ENCODE peak calls at places on chromosome 16, in nine cellular contexts. T, B, L, K, C, H, I, F and Q are unnamed samples.

GRCh38 chr16:87956771-87957279 is 5.6 kb downstream of the BANP start:
- DNase-seq in T (no peak), B (no peak), L (no peak), K (no peak), C (no peak), H (no peak), I (no peak), F (peak; percentile 85), Q (no peak)

GRCh38 chr16:10314811-10315210 is 71.0 kb upstream of the ATF7IP2 start:
- DNase-seq in T (no peak), B (no peak), L (no peak), K (no peak), C (no peak), H (no peak), I (no peak), F (no peak), Q (no peak)

GRCh38 chr16:28217326-28217725 is 5.6 kb upstream of the XPO6 start:
- DNase-seq in T (no peak), B (no peak), L (no peak), K (no peak), C (no peak), H (no peak), I (no peak), F (no peak), Q (no peak)

GRCh38 chr16:13390986-13391305 is 489.5 kb downstream of the SHISA9 start:
- DNase-seq in T (no peak), B (no peak), L (no peak), K (no peak), C (no peak), H (no peak), I (no peak), F (no peak), Q (no peak)

GRCh38 chr16:85316321-85316919 is 204.1 kb upstream of the CIBAR2 start:
- DNase-seq in T (peak; percentile 84), B (peak; percentile 76), L (peak; percentile 44), K (peak; percentile 83), C (peak; percentile 75), H (no peak), I (peak; percentile 83), F (peak; percentile 51), Q (peak; percentile 86)

GRCh38 chr16:8675183-8676159 is 1.1 kb downstream of the ABAT start:
- DNase-seq in T (peak; percentile 53), B (no peak), L (peak; percentile 54), K (no peak), C (no peak), H (no peak), I (no peak), F (no peak), Q (no peak)

GRCh38 chr16:22291020-22291419 is 6.2 kb upstream of the POLR3E start:
- DNase-seq in T (no peak), B (no peak), L (no peak), K (no peak), C (no peak), H (no peak), I (no peak), F (no peak), Q (no peak)

GRCh38 chr16:71767060-71767900 is 41.4 kb downstream of the AP1G1 start:
- DNase-seq in T (no peak), B (no peak), L (no peak), K (no peak), C (no peak), H (no peak), I (no peak), F (no peak), Q (no peak)

GRCh38 chr16:11151156-11151904 is 104.7 kb downstream of the SOCS1 start:
- DNase-seq in T (no peak), B (no peak), L (no peak), K (no peak), C (no peak), H (no peak), I (no peak), F (no peak), Q (no peak)

GRCh38 chr16:9469512-9469911 is 378.1 kb downstream of the HAPSTR1 start:
- DNase-seq in T (no peak), B (no peak), L (no peak), K (no peak), C (no peak), H (no peak), I (no peak), F (no peak), Q (no peak)

GRCh38 chr16:53740476-53740875 is 36.5 kb downstream of the FTO start:
- DNase-seq in T (no peak), B (no peak), L (no peak), K (no peak), C (no peak), H (no peak), I (no peak), F (no peak), Q (no peak)

GRCh38 chr16:50862818-50863672 is 121.2 kb downstream of the CYLD start:
- DNase-seq in T (no peak), B (no peak), L (no peak), K (no peak), C (no peak), H (no peak), I (no peak), F (no peak), Q (no peak)

GRCh38 chr16:83037884-83038283 is 411.1 kb downstream of the CDH13 start:
- DNase-seq in T (no peak), B (no peak), L (no peak), K (no peak), C (no peak), H (no peak), I (no peak), F (no peak), Q (no peak)

GRCh38 chr16:84520778-84521770 is 16.6 kb upstream of the MEAK7 start:
- DNase-seq in T (no peak), B (no peak), L (no peak), K (no peak), C (no peak), H (no peak), I (no peak), F (no peak), Q (no peak)

DNA sequence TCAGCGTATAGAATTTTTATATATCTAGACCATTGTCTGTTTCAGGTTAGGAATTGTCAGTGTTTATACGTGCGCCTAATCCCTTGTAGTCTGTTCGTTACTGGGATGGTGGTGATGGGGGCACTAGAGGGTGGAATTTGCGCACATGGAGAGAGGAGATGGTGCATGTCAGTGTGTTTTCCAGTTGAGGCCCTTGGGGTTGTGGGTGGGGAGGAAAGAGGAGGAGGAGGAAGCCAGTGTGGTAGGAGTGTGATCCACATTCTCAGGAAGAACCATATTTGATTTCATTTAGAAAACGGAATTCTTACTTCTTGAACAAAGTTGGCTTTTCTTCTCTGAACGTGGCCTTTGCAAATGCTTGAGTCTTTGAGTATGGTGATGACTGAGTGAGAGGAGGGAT is 98.8 kb downstream of the PRKCB start:
- DNase-seq in T (no peak), B (no peak), L (no peak), K (no peak), C (no peak), H (no peak), I (no peak), F (no peak), Q (no peak)
- TF ChIP-seq CTCF in T (no peak), B (no peak), L (no peak), K (no peak), C (no peak), H (no peak), I (no peak), F (no peak), Q (no peak)

GRCh38 chr16:86752582-86753175 is 174.3 kb downstream of the FOXL1 start:
- DNase-seq in T (no peak), B (no peak), L (no peak), K (peak; percentile 14), C (no peak), H (no peak), I (no peak), F (peak; percentile 43), Q (no peak)

GRCh38 chr16:86753399-86753798 is 175.1 kb downstream of the FOXL1 start:
- DNase-seq in T (no peak), B (no peak), L (no peak), K (no peak), C (no peak), H (no peak), I (no peak), F (no peak), Q (no peak)

GRCh38 chr16:86751081-86752030 is 173.0 kb downstream of the FOXL1 start:
- DNase-seq in T (no peak), B (no peak), L (no peak), K (no peak), C (no peak), H (no peak), I (no peak), F (peak; percentile 87), Q (no peak)

GRCh38 chr16:86747761-86748160 is 169.4 kb downstream of the FOXL1 start:
- DNase-seq in T (no peak), B (no peak), L (no peak), K (peak; percentile 13), C (no peak), H (no peak), I (no peak), F (no peak), Q (no peak)

GRCh38 chr16:86748643-86749042 is 170.3 kb downstream of the FOXL1 start:
- DNase-seq in T (no peak), B (no peak), L (no peak), K (no peak), C (no peak), H (no peak), I (no peak), F (no peak), Q (no peak)
- H3K4me1 ChIP-seq in T (no peaks in the 10 kb centered on the region), B (no peaks in the 10 kb centered on the region), L (no peaks in the 10 kb centered on the region), K (no peaks in the 10 kb centered on the region), C (no peaks in the 10 kb centered on the region), H (no peaks in the 10 kb centered on the region), I (peaks cover 9% of the 10 kb centered on the region), F (peaks cover 12% of the 10 kb centered on the region), Q (no peaks in the 10 kb centered on the region)

DNA sequence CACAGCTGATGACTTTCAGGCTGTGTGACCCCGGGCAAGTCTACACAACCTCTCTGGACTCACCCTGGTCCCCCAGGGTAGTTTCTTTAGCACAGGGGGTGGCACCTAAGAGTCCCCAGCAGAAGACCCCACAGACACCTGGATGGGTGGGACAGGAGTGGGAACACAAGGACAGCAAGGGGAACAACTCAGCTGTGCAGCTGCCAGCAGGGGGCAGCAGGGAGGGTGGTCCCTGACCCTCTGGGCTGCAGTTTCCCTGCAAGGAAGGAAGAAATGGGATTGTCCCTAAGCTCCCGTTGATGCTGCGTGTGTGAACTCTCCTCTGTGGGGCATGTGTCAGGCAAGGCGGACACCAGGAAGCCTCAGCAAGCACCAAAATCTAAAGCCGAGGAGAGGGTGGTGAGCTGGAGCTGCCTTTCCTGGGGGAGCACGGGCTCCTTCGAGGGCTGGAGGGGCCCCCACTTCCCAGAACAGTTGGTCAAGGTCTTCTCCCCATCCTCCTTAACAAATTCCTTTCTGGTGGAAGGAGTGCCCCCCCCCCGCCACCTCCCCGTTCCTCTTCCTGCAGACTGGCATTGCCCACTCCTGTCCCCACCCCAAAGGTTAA is 24.1 kb upstream of the CDH5 start:
- DNase-seq in T (no peak), B (no peak), L (peak; percentile 9), K (no peak), C (no peak), H (no peak), I (no peak), F (no peak), Q (peak; percentile 66)
- TF ChIP-seq CTCF in T (peak; percentile 17), B (no peak), L (peak; percentile 33), K (peak; percentile 39), C (peak; percentile 50), H (no peak), I (peak; percentile 91), F (peak; percentile 50), Q (peak; percentile 87)

DNA sequence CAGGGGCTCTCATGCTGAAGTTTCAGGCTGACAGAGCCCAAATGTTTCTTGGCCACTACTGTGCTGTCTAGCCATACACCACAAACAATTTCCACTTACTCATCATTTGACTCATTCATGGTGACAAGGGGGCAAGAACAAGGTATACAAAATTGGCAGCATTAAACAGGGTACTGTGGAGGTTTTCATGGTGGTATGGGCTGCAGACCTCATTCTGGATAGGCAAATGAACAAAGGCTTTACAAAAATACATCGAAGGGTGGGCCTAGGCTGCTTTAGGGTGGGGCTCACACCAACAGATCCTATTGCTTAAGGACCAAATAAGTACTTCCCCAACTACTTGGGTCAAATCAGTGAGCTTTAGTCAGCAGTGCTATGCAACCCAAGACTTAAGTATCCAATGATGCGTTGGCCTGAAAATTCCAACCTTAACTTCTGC is 53.0 kb downstream of the N4BP1 start:
- DNase-seq in T (no peak), B (no peak), L (no peak), K (no peak), C (no peak), H (no peak), I (peak; percentile 24), F (peak; percentile 89), Q (no peak)
- H3K4me1 ChIP-seq in T (peaks cover 44% of the 10 kb centered on the region), B (peaks cover 22% of the 10 kb centered on the region), L (peaks cover 47% of the 10 kb centered on the region), K (peaks cover 75% of the 10 kb centered on the region), C (peaks cover 71% of the 10 kb centered on the region), H (no peaks in the 10 kb centered on the region), I (peaks cover 16% of the 10 kb centered on the region), F (peaks cover 23% of the 10 kb centered on the region), Q (peaks cover 4% of the 10 kb centered on the region)